ENCODE peak calls at places on chromosomes 11 and 22, in four cellular contexts. One of them, this sample, is unnamed.

GRCh38 chr22:27461470-27461869 is 340.1 kb downstream of the MN1 start:
- DNase-seq in right cardiac atrium: no peak
- DNase-seq in coronary artery: no peak
- DNase-seq in skeletal muscle cell: peak
- DNase-seq in this sample: no peak

GRCh38 chr22:50469377-50470305 is 5.2 kb downstream of the SBF1 start:
- DNase-seq in right cardiac atrium: peak
- DNase-seq in coronary artery: no peak
- DNase-seq in skeletal muscle cell: no peak
- DNase-seq in this sample: peak

GRCh38 chr11:34327804-34328631 is 29.8 kb downstream of the ABTB2 start:
- DNase-seq in right cardiac atrium: peak
- DNase-seq in coronary artery: no peak
- DNase-seq in skeletal muscle cell: no peak
- DNase-seq in this sample: no peak

GRCh38 chr11:113296447-113297205 is 17.8 kb upstream of the TTC12 start:
- DNase-seq in right cardiac atrium: peak
- DNase-seq in coronary artery: no peak
- DNase-seq in skeletal muscle cell: no peak
- DNase-seq in this sample: no peak

GRCh38 chr11:46675288-46675851 is 25.0 kb downstream of the ARHGAP1 start:
- DNase-seq in right cardiac atrium: peak
- DNase-seq in coronary artery: no peak
- DNase-seq in skeletal muscle cell: no peak
- DNase-seq in this sample: no peak

GRCh38 chr11:19199766-19200165 is 2.0 kb downstream of the CSRP3 start:
- DNase-seq in right cardiac atrium: no peak
- DNase-seq in coronary artery: no peak
- DNase-seq in skeletal muscle cell: no peak
- DNase-seq in this sample: no peak

GRCh38 chr11:10564692-10565318 is 3.7 kb downstream of the LYVE1 start:
- DNase-seq in right cardiac atrium: no peak
- DNase-seq in coronary artery: no peak
- DNase-seq in skeletal muscle cell: no peak
- DNase-seq in this sample: no peak

GRCh38 chr22:22214819-22215329 is 29.7 kb upstream of the VPREB1 start:
- DNase-seq in right cardiac atrium: no peak
- DNase-seq in coronary artery: no peak
- DNase-seq in skeletal muscle cell: no peak
- DNase-seq in this sample: no peak

GRCh38 chr11:5690216-5690615 is 626 bp downstream of the TRIM22 start:
- DNase-seq in right cardiac atrium: peak
- DNase-seq in coronary artery: no peak
- DNase-seq in skeletal muscle cell: no peak
- DNase-seq in this sample: no peak
- H3K4me3 ChIP-seq in right cardiac atrium: peak
- H3K4me3 ChIP-seq in coronary artery: peak
- H3K4me3 ChIP-seq in skeletal muscle cell: peak
- H3K4me3 ChIP-seq in this sample: peak

DNA sequence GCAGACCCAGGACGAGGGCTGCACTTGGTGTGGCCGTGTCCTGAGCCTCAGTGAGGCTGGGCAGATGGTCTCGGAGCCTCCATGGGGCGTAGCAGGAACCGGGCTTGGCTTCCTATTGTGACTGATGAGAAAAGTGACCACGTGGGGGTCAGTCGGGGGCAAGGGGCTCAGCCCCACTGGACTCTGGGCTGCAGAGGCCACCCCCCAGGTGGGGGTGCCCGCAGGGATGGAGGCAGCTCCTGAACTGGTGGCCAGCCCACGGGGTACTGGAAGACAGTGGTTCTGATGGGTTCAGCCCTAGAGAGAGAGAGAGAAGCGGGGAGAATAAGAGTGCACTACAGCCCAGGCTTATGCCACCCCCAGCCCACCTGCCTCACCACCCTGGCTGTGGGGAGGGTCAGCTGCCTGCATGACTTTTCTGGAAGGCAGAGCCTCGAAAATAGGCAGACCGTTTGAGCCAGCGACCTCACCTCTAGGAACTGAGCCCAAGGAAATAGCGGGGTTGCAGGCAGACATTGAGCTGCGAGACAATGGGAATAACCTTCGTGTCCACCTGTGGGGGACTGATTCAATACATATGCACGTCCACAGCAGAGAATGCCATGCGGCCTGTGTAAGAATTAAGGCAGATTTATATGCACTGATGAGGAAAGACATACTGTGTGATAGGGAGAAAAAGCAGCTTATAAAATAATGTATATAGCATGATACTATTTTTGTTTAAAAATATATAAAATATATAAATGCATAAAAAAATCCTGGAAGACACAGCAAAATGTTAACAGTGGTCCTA is 11.5 kb downstream of the CABP7 start:
- DNase-seq in right cardiac atrium: no peak
- DNase-seq in coronary artery: no peak
- DNase-seq in skeletal muscle cell: no peak
- DNase-seq in this sample: no peak
- H3K4me3 ChIP-seq in right cardiac atrium: no peak
- H3K4me3 ChIP-seq in coronary artery: no peak
- H3K4me3 ChIP-seq in skeletal muscle cell: no peak
- H3K4me3 ChIP-seq in this sample: no peak

GRCh38 chr22:32850157-32850556 is 48.7 kb downstream of the TIMP3 start:
- DNase-seq in right cardiac atrium: no peak
- DNase-seq in coronary artery: no peak
- DNase-seq in skeletal muscle cell: no peak
- DNase-seq in this sample: no peak

GRCh38 chr22:32849501-32849900 is 48.0 kb downstream of the TIMP3 start:
- DNase-seq in right cardiac atrium: peak
- DNase-seq in coronary artery: no peak
- DNase-seq in skeletal muscle cell: no peak
- DNase-seq in this sample: no peak

GRCh38 chr22:32848226-32848625 is 46.7 kb downstream of the TIMP3 start:
- DNase-seq in right cardiac atrium: no peak
- DNase-seq in coronary artery: no peak
- DNase-seq in skeletal muscle cell: no peak
- DNase-seq in this sample: no peak

GRCh38 chr22:32844251-32844650 is 42.7 kb downstream of the TIMP3 start:
- DNase-seq in right cardiac atrium: no peak
- DNase-seq in coronary artery: no peak
- DNase-seq in skeletal muscle cell: no peak
- DNase-seq in this sample: no peak

GRCh38 chr22:32847067-32847491 is 45.6 kb downstream of the TIMP3 start:
- DNase-seq in right cardiac atrium: peak
- DNase-seq in coronary artery: no peak
- DNase-seq in skeletal muscle cell: no peak
- DNase-seq in this sample: no peak
- H3K4me3 ChIP-seq in right cardiac atrium: no peak
- H3K4me3 ChIP-seq in coronary artery: peak
- H3K4me3 ChIP-seq in skeletal muscle cell: no peak
- H3K4me3 ChIP-seq in this sample: no peak

GRCh38 chr22:37147186-37147990 is 2.3 kb downstream of the IL2RB start:
- DNase-seq in right cardiac atrium: no peak
- DNase-seq in coronary artery: no peak
- DNase-seq in skeletal muscle cell: no peak
- DNase-seq in this sample: no peak

GRCh38 chr22:37153901-37154300 is 4.2 kb upstream of the IL2RB start:
- DNase-seq in right cardiac atrium: no peak
- DNase-seq in coronary artery: no peak
- DNase-seq in skeletal muscle cell: no peak
- DNase-seq in this sample: no peak

GRCh38 chr22:37148742-37149665 is 712 bp downstream of the IL2RB start:
- DNase-seq in right cardiac atrium: peak
- DNase-seq in coronary artery: no peak
- DNase-seq in skeletal muscle cell: no peak
- DNase-seq in this sample: no peak

GRCh38 chr22:37148031-37148651 is 1.6 kb downstream of the IL2RB start:
- DNase-seq in right cardiac atrium: no peak
- DNase-seq in coronary artery: no peak
- DNase-seq in skeletal muscle cell: no peak
- DNase-seq in this sample: peak

DNA sequence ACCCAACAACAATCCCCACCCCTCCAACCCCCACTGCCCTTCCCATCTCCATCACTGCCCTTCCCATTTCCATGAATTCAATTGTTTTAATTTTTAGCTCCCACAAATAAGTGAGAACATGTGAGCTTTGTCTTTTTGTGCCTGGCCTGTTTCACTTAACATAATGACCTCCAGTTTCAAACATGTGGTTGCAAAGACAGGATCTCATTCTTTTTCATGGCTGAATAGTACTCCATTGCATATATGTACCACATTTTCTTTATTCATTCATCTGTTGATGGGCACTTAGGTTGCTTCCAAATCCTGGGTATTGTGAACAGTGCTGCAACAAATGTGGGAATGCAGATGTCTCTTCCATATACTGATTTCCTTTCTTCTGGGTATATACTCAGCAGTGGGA is 985 bp upstream of the IL2RB start:
- DNase-seq in right cardiac atrium: no peak
- DNase-seq in coronary artery: no peak
- DNase-seq in skeletal muscle cell: no peak
- DNase-seq in this sample: no peak
- H3K4me3 ChIP-seq in right cardiac atrium: no peak
- H3K4me3 ChIP-seq in coronary artery: no peak
- H3K4me3 ChIP-seq in skeletal muscle cell: no peak
- H3K4me3 ChIP-seq in this sample: no peak

GRCh38 chr22:25567305-25567704 is 2.8 kb downstream of the GRK3 start:
- DNase-seq in right cardiac atrium: no peak
- DNase-seq in coronary artery: no peak
- DNase-seq in skeletal muscle cell: no peak
- DNase-seq in this sample: no peak
- H3K4me3 ChIP-seq in right cardiac atrium: no peak
- H3K4me3 ChIP-seq in coronary artery: no peak
- H3K4me3 ChIP-seq in skeletal muscle cell: no peak
- H3K4me3 ChIP-seq in this sample: no peak

GRCh38 chr11:8603696-8604077 is 9.7 kb upstream of the STK33 start:
- DNase-seq in right cardiac atrium: no peak
- DNase-seq in coronary artery: no peak
- DNase-seq in skeletal muscle cell: no peak
- DNase-seq in this sample: no peak
- H3K4me3 ChIP-seq in right cardiac atrium: no peak
- H3K4me3 ChIP-seq in coronary artery: no peak
- H3K4me3 ChIP-seq in skeletal muscle cell: no peak
- H3K4me3 ChIP-seq in this sample: no peak

This sample was measured in CD4-positive, alpha-beta memory T cell.